ENCODE peak calls at places on chromosomes 2 and 18, in four cellular contexts. One of them, this sample, is unnamed. For H3K4me1, the result is how much of the 10 kb centered on the place peaks cover.

GRCh38 chr2:162327134-162327769 is 8.8 kb upstream of the IFIH1 start:
- DNase-seq in fibroblast of lung: no peak
- DNase-seq in pancreas: no peak
- DNase-seq in psoas muscle: no peak
- DNase-seq in this sample: no peak

GRCh38 chr2:37323770-37324535 is 680 bp downstream of the PRKD3 start:
- DNase-seq in fibroblast of lung: peak
- DNase-seq in pancreas: peak
- DNase-seq in psoas muscle: peak
- DNase-seq in this sample: peak

GRCh38 chr2:112345030-112346027 is 69.9 kb downstream of the ZC3H6 start:
- DNase-seq in pancreas: no peak
- DNase-seq in psoas muscle: no peak
- DNase-seq in fibroblast of lung: no peak
- DNase-seq in this sample: no peak

GRCh38 chr2:206721216-206721920 is 3.2 kb upstream of the DYTN start:
- DNase-seq in psoas muscle: no peak
- DNase-seq in fibroblast of lung: no peak
- DNase-seq in pancreas: no peak
- DNase-seq in this sample: no peak

GRCh38 chr18:10003281-10003680 is 89.5 kb downstream of the VAPA start:
- DNase-seq in fibroblast of lung: no peak
- DNase-seq in pancreas: no peak
- DNase-seq in psoas muscle: no peak
- DNase-seq in this sample: no peak

GRCh38 chr2:17328161-17328560 is 190.1 kb downstream of the RAD51AP2 start:
- DNase-seq in fibroblast of lung: no peak
- DNase-seq in psoas muscle: no peak
- DNase-seq in pancreas: no peak
- DNase-seq in this sample: no peak

GRCh38 chr2:4039999-4040398 is 336.6 kb downstream of the DCDC2C start:
- DNase-seq in psoas muscle: no peak
- DNase-seq in pancreas: no peak
- DNase-seq in fibroblast of lung: no peak
- DNase-seq in this sample: no peak

GRCh38 chr2:221570321-221571107 is 1.6 kb downstream of the EPHA4 start:
- DNase-seq in psoas muscle: no peak
- DNase-seq in fibroblast of lung: peak
- DNase-seq in pancreas: no peak
- DNase-seq in this sample: peak

GRCh38 chr2:48567671-48568070 is 37.7 kb downstream of the STON1 start:
- DNase-seq in fibroblast of lung: peak
- DNase-seq in pancreas: no peak
- DNase-seq in psoas muscle: no peak
- DNase-seq in this sample: no peak

GRCh38 chr2:26623541-26624497 is 17.3 kb downstream of the CIB4 start:
- DNase-seq in pancreas: no peak
- DNase-seq in psoas muscle: no peak
- DNase-seq in fibroblast of lung: peak
- DNase-seq in this sample: peak

GRCh38 chr18:44725300-44726096 is 44.8 kb downstream of the SETBP1 start:
- DNase-seq in fibroblast of lung: peak
- DNase-seq in pancreas: no peak
- DNase-seq in psoas muscle: peak
- DNase-seq in this sample: peak

GRCh38 chr2:212392048-212392447 is 146.6 kb downstream of the ERBB4 start:
- DNase-seq in psoas muscle: no peak
- DNase-seq in fibroblast of lung: peak
- DNase-seq in pancreas: no peak
- DNase-seq in this sample: no peak

GRCh38 chr18:57440331-57441101 is 5.3 kb downstream of the ONECUT2 start:
- DNase-seq in fibroblast of lung: no peak
- DNase-seq in psoas muscle: no peak
- DNase-seq in pancreas: no peak
- DNase-seq in this sample: no peak

GRCh38 chr2:127709336-127709735 is 8.0 kb downstream of the SFT2D3 start:
- DNase-seq in psoas muscle: no peak
- DNase-seq in pancreas: no peak
- DNase-seq in fibroblast of lung: no peak
- DNase-seq in this sample: no peak

GRCh38 chr18:76449110-76449453 is 46.0 kb downstream of the ZNF516 start:
- DNase-seq in fibroblast of lung: no peak
- DNase-seq in pancreas: no peak
- DNase-seq in psoas muscle: no peak
- DNase-seq in this sample: no peak

GRCh38 chr18:76452357-76452756 is 42.7 kb downstream of the ZNF516 start:
- DNase-seq in pancreas: no peak
- DNase-seq in psoas muscle: no peak
- DNase-seq in fibroblast of lung: peak
- DNase-seq in this sample: no peak

GRCh38 chr18:76450912-76451421 is 44.1 kb downstream of the ZNF516 start:
- DNase-seq in pancreas: no peak
- DNase-seq in psoas muscle: peak
- DNase-seq in fibroblast of lung: peak
- DNase-seq in this sample: peak

GRCh38 chr18:76451475-76452331 is 43.3 kb downstream of the ZNF516 start:
- DNase-seq in fibroblast of lung: peak
- DNase-seq in psoas muscle: no peak
- DNase-seq in pancreas: no peak
- DNase-seq in this sample: no peak

DNA sequence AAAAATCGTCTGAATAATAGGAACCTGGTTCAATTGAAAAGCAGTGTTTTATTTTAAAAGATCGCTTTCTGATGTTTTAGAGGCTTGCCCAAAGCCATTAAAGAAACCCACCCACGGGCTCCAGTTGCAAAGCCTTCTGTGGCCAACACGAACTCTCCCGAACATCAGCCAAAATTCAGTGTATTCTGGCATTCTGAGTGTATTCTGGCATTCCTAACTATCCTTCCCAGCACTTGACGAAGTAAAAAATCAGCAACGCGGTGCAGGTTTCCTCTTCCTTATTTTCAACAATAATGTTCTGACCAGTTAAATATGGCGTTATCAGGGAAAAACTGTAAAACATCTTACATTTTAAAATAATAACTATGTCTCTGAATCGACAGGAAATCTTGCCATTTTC is 44.6 kb downstream of the ZNF516 start:
- DNase-seq in fibroblast of lung: peak
- DNase-seq in pancreas: no peak
- DNase-seq in psoas muscle: no peak
- DNase-seq in this sample: no peak
- H3K4me1 ChIP-seq in fibroblast of lung: under half
- H3K4me1 ChIP-seq in pancreas: under half
- H3K4me1 ChIP-seq in psoas muscle: half or more
- H3K4me1 ChIP-seq in this sample: under half

GRCh38 chr2:46815121-46815802 is 100.3 kb downstream of the MCFD2 start:
- DNase-seq in psoas muscle: no peak
- DNase-seq in fibroblast of lung: no peak
- DNase-seq in pancreas: no peak
- DNase-seq in this sample: no peak

GRCh38 chr2:46816151-46816845 is 99.3 kb downstream of the MCFD2 start:
- DNase-seq in psoas muscle: no peak
- DNase-seq in fibroblast of lung: no peak
- DNase-seq in pancreas: no peak
- DNase-seq in this sample: no peak

GRCh38 chr2:46818141-46818552 is 97.5 kb downstream of the MCFD2 start:
- DNase-seq in fibroblast of lung: no peak
- DNase-seq in pancreas: no peak
- DNase-seq in psoas muscle: peak
- DNase-seq in this sample: peak

GRCh38 chr2:46818819-46819218 is 96.8 kb downstream of the MCFD2 start:
- DNase-seq in psoas muscle: no peak
- DNase-seq in fibroblast of lung: no peak
- DNase-seq in pancreas: no peak
- DNase-seq in this sample: no peak

GRCh38 chr2:46816846-46817726 is 98.5 kb downstream of the MCFD2 start:
- DNase-seq in psoas muscle: no peak
- DNase-seq in pancreas: no peak
- DNase-seq in fibroblast of lung: no peak
- DNase-seq in this sample: no peak
- H3K4me1 ChIP-seq in psoas muscle: under half
- H3K4me1 ChIP-seq in pancreas: under half
- H3K4me1 ChIP-seq in fibroblast of lung: under half
- H3K4me1 ChIP-seq in this sample: half or more

GRCh38 chr2:11458753-11459152 is 7.2 kb downstream of the E2F6 start:
- DNase-seq in pancreas: no peak
- DNase-seq in psoas muscle: no peak
- DNase-seq in fibroblast of lung: no peak
- DNase-seq in this sample: no peak

GRCh38 chr2:11456251-11456650 is 9.7 kb downstream of the E2F6 start:
- DNase-seq in pancreas: no peak
- DNase-seq in psoas muscle: no peak
- DNase-seq in fibroblast of lung: no peak
- DNase-seq in this sample: no peak

GRCh38 chr2:11457935-11458334 is 8.0 kb downstream of the E2F6 start:
- DNase-seq in pancreas: no peak
- DNase-seq in fibroblast of lung: no peak
- DNase-seq in psoas muscle: no peak
- DNase-seq in this sample: no peak

GRCh38 chr2:11454824-11455223 is 11.1 kb downstream of the E2F6 start:
- DNase-seq in fibroblast of lung: no peak
- DNase-seq in pancreas: no peak
- DNase-seq in psoas muscle: no peak
- DNase-seq in this sample: no peak

DNA sequence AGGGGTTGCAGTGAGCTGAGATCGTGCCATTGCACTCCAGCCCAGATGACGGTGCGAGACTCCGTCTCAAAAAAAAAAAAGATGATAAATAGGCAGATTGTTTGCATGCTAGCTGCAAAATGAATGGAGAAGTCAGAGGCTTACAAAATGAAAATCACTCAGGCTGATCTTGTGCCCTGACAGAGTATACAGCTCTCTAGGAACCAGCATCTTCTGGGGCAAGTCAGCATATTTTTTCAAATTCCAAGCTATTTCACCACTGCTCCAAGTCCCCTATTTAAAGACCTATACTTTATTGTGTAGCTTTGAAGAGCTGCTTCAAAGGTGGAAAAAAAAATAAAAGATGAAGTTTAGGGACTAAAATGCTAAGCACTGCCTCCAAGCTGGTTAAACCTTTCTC is 6.1 kb downstream of the E2F6 start:
- DNase-seq in psoas muscle: no peak
- DNase-seq in fibroblast of lung: no peak
- DNase-seq in pancreas: no peak
- DNase-seq in this sample: no peak
- H3K4me1 ChIP-seq in psoas muscle: half or more
- H3K4me1 ChIP-seq in fibroblast of lung: under half
- H3K4me1 ChIP-seq in pancreas: under half
- H3K4me1 ChIP-seq in this sample: under half

GRCh38 chr2:85772019-85772745 is 18.4 kb downstream of the ATOH8 start:
- DNase-seq in pancreas: peak
- DNase-seq in fibroblast of lung: peak
- DNase-seq in psoas muscle: peak
- DNase-seq in this sample: peak
- H3K4me1 ChIP-seq in pancreas: under half
- H3K4me1 ChIP-seq in fibroblast of lung: under half
- H3K4me1 ChIP-seq in psoas muscle: half or more
- H3K4me1 ChIP-seq in this sample: half or more

GRCh38 chr18:22604986-22605421 is 187.3 kb upstream of the CTAGE1 start:
- DNase-seq in psoas muscle: no peak
- DNase-seq in fibroblast of lung: no peak
- DNase-seq in pancreas: peak
- DNase-seq in this sample: peak
- H3K4me1 ChIP-seq in psoas muscle: under half
- H3K4me1 ChIP-seq in fibroblast of lung: under half
- H3K4me1 ChIP-seq in pancreas: under half
- H3K4me1 ChIP-seq in this sample: under half

GRCh38 chr2:78615956-78616355 is 409.5 kb upstream of the REG3G start:
- DNase-seq in psoas muscle: no peak
- DNase-seq in pancreas: no peak
- DNase-seq in fibroblast of lung: no peak
- DNase-seq in this sample: no peak
- H3K4me1 ChIP-seq in psoas muscle: under half
- H3K4me1 ChIP-seq in pancreas: under half
- H3K4me1 ChIP-seq in fibroblast of lung: under half
- H3K4me1 ChIP-seq in this sample: under half

GRCh38 chr2:217903859-217904613 is 98.8 kb downstream of the TNS1 start:
- DNase-seq in psoas muscle: peak
- DNase-seq in pancreas: peak
- DNase-seq in fibroblast of lung: peak
- DNase-seq in this sample: peak
- H3K4me1 ChIP-seq in psoas muscle: half or more
- H3K4me1 ChIP-seq in pancreas: half or more
- H3K4me1 ChIP-seq in fibroblast of lung: under half
- H3K4me1 ChIP-seq in this sample: half or more

DNA sequence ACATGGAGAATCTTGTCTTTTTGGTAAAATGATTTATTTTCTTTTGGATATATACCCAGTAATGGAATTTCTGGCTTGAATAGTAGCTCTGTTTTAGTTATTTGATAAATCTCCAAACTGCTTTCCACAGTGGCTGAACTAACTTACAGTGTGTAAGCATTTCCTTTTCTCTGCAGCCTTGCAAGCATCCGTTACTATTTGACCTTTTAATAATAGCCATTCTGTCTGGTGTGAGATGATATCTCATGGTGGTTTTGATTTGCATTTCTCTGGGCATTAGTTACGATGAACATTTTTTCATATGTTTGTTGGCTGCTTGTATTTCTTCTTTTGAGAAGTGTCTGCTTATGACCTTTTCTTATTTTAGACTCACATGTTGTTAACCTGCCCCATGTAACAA is 190.2 kb downstream of the GALR1 start:
- DNase-seq in psoas muscle: no peak
- DNase-seq in pancreas: no peak
- DNase-seq in fibroblast of lung: no peak
- DNase-seq in this sample: no peak
- H3K4me1 ChIP-seq in psoas muscle: under half
- H3K4me1 ChIP-seq in pancreas: under half
- H3K4me1 ChIP-seq in fibroblast of lung: under half
- H3K4me1 ChIP-seq in this sample: under half

This sample was measured in right cardiac atrium.